ENCODE peak calls at places on chromosomes 2 and 18, in six cellular contexts. A is neural progenitor cell; H is right cardiac atrium; F is stimulated activated CD4-positive, alpha-beta T cell treated with anti-CD3 and anti-CD28 coated beads, Interleukin-2, amount 100 ng/mL, for 24 hours; P is stimulated activated CD8-positive, alpha-beta memory T cell treated with anti-CD3 and anti-CD28 coated beads, Interleukin-7, amount 100 ng/mL, for 48 hours; J is GM06990. U is an unnamed sample.

GRCh38 chr2:33275689-33276444 is 200.6 kb upstream of the RASGRP3 start:
- DNase-seq in A (no peak), H (peak; percentile 61), F (peak; percentile 33), P (peak; percentile 18), J (no peak), U (no peak)

GRCh38 chr2:231397011-231397927 is 1.8 kb downstream of the B3GNT7 start:
- DNase-seq in A (no peak), H (no peak), F (peak; percentile 31), P (no peak), J (no peak), U (no peak)

GRCh38 chr2:157182204-157182709 is 75.2 kb upstream of the GALNT5 start:
- DNase-seq in A (no peak), H (no peak), F (no peak), P (no peak), J (no peak), U (no peak)

GRCh38 chr2:9250091-9250490 is 43.5 kb downstream of the ASAP2 start:
- DNase-seq in A (no peak), H (no peak), F (no peak), P (no peak), J (no peak), U (no peak)

GRCh38 chr2:98749053-98749450 is 18.1 kb upstream of the MGAT4A start:
- DNase-seq in A (no peak), H (no peak), F (no peak), P (no peak), J (no peak), U (no peak)

GRCh38 chr2:241372376-241372992 is 16.4 kb downstream of the FARP2 start:
- DNase-seq in A (no peak), H (no peak), F (no peak), P (no peak), J (no peak), U (no peak)

GRCh38 chr2:9467687-9468086 is 6.7 kb upstream of the IAH1 start:
- DNase-seq in A (no peak), H (no peak), F (no peak), P (no peak), J (no peak), U (no peak)

GRCh38 chr2:162018530-162018929 is 55.5 kb downstream of the DPP4 start:
- DNase-seq in A (no peak), H (no peak), F (no peak), P (no peak), J (no peak), U (no peak)

GRCh38 chr2:188668017-188668663 is 306.0 kb upstream of the COL3A1 start:
- DNase-seq in A (no peak), H (no peak), F (no peak), P (no peak), J (no peak), U (no peak)

GRCh38 chr2:46803911-46804670 is 111.5 kb downstream of the MCFD2 start:
- DNase-seq in A (no peak), H (peak; percentile 42), F (no peak), P (no peak), J (no peak), U (no peak)

GRCh38 chr18:22676423-22676822 is 256.7 kb upstream of the RBBP8 start:
- DNase-seq in A (no peak), H (no peak), F (no peak), P (no peak), J (no peak), U (no peak)

GRCh38 chr2:142935563-142936089 is 58.2 kb downstream of the KYNU start:
- DNase-seq in A (no peak), H (no peak), F (no peak), P (no peak), J (no peak), U (no peak)

GRCh38 chr2:101699191-101699938 is 1.9 kb downstream of the MAP4K4 start:
- DNase-seq in A (peak; percentile 35), H (no peak), F (peak; percentile 39), P (no peak), J (no peak), U (peak; percentile 53)

GRCh38 chr2:45497355-45497754 is 113.7 kb downstream of the SRBD1 start:
- DNase-seq in A (no peak), H (no peak), F (peak; percentile 53), P (peak; percentile 9), J (peak; percentile 4), U (no peak)

GRCh38 chr2:217449436-217449835 is 553.4 kb downstream of the TNS1 start:
- DNase-seq in A (no peak), H (no peak), F (no peak), P (no peak), J (no peak), U (no peak)

GRCh38 chr2:20592106-20593071 is 58.5 kb downstream of the HS1BP3 start:
- DNase-seq in A (no peak), H (no peak), F (no peak), P (no peak), J (no peak), U (no peak)

GRCh38 chr2:222241054-222241453 is 57.7 kb downstream of the PAX3 start:
- DNase-seq in A (peak; percentile 12), H (no peak), F (no peak), P (no peak), J (no peak), U (no peak)

GRCh38 chr18:48290162-48290926 is 118.8 kb downstream of the ZBTB7C start:
- DNase-seq in A (peak; percentile 38), H (no peak), F (peak; percentile 11), P (no peak), J (no peak), U (peak; percentile 16)

GRCh38 chr2:215826838-215827441 is 186.4 kb downstream of the MREG start:
- DNase-seq in A (no peak), H (no peak), F (no peak), P (no peak), J (no peak), U (no peak)

U was measured in testis.